ENCODE peak calls at places on chromosomes 4 and X, in seven cellular contexts. One of them, this sample, is unnamed.

GRCh38 chrX:23799469-23800065 is 16.6 kb downstream of the SAT1 start:
- DNase-seq in CD8-positive, alpha-beta memory T cell: no peak
- DNase-seq in mucosa of descending colon: no peak
- DNase-seq in mammary epithelial cell: no peak
- DNase-seq in aorta: no peak
- DNase-seq in uterus: no peak
- DNase-seq in tibial artery: no peak
- DNase-seq in this sample: no peak

GRCh38 chr4:71406459-71406963 is 67.7 kb downstream of the SLC4A4 start:
- DNase-seq in uterus: no peak
- DNase-seq in mucosa of descending colon: no peak
- DNase-seq in aorta: no peak
- DNase-seq in tibial artery: no peak
- DNase-seq in mammary epithelial cell: no peak
- DNase-seq in CD8-positive, alpha-beta memory T cell: no peak
- DNase-seq in this sample: no peak

GRCh38 chrX:49230500-49231232 is 2.5 kb downstream of the CACNA1F start:
- DNase-seq in mammary epithelial cell: no peak
- DNase-seq in aorta: peak; percentile 87
- DNase-seq in tibial artery: peak; percentile 68
- DNase-seq in uterus: peak; percentile 30
- DNase-seq in mucosa of descending colon: peak; percentile 91
- DNase-seq in CD8-positive, alpha-beta memory T cell: peak; percentile 72
- DNase-seq in this sample: peak; percentile 48

GRCh38 chrX:31547416-31547815 is 475.6 kb upstream of the FTHL17 start:
- DNase-seq in uterus: no peak
- DNase-seq in CD8-positive, alpha-beta memory T cell: no peak
- DNase-seq in aorta: no peak
- DNase-seq in tibial artery: no peak
- DNase-seq in mucosa of descending colon: no peak
- DNase-seq in mammary epithelial cell: no peak
- DNase-seq in this sample: no peak

GRCh38 chr4:1445716-1446445 is 39.6 kb upstream of the NKX1-1 start:
- DNase-seq in aorta: peak; percentile 65
- DNase-seq in mucosa of descending colon: no peak
- DNase-seq in mammary epithelial cell: no peak
- DNase-seq in uterus: no peak
- DNase-seq in CD8-positive, alpha-beta memory T cell: no peak
- DNase-seq in tibial artery: no peak
- DNase-seq in this sample: no peak

GRCh38 chr4:71338846-71339593 is at the start of gene SLC4A4:
- DNase-seq in CD8-positive, alpha-beta memory T cell: no peak
- DNase-seq in mucosa of descending colon: no peak
- DNase-seq in uterus: no peak
- DNase-seq in aorta: no peak
- DNase-seq in tibial artery: no peak
- DNase-seq in mammary epithelial cell: peak; percentile 37
- DNase-seq in this sample: no peak

GRCh38 chr4:156378053-156378665 is 424.5 kb upstream of the CTSO start:
- DNase-seq in CD8-positive, alpha-beta memory T cell: no peak
- DNase-seq in mucosa of descending colon: no peak
- DNase-seq in aorta: no peak
- DNase-seq in uterus: no peak
- DNase-seq in tibial artery: no peak
- DNase-seq in mammary epithelial cell: peak; percentile 53
- DNase-seq in this sample: no peak

GRCh38 chr4:2353222-2354107 is 65.0 kb downstream of the ZFYVE28 start:
- DNase-seq in mammary epithelial cell: no peak
- DNase-seq in uterus: no peak
- DNase-seq in mucosa of descending colon: peak; percentile 43
- DNase-seq in CD8-positive, alpha-beta memory T cell: peak; percentile 43
- DNase-seq in tibial artery: peak; percentile 55
- DNase-seq in aorta: peak; percentile 73
- DNase-seq in this sample: no peak

GRCh38 chr4:141473026-141473540 is 163.3 kb upstream of the IL15 start:
- DNase-seq in aorta: no peak
- DNase-seq in mucosa of descending colon: no peak
- DNase-seq in CD8-positive, alpha-beta memory T cell: no peak
- DNase-seq in uterus: no peak
- DNase-seq in mammary epithelial cell: no peak
- DNase-seq in tibial artery: no peak
- DNase-seq in this sample: no peak

GRCh38 chr4:2432991-2433530 is 14.3 kb downstream of the CFAP99 start:
- DNase-seq in tibial artery: peak; percentile 57
- DNase-seq in CD8-positive, alpha-beta memory T cell: no peak
- DNase-seq in uterus: no peak
- DNase-seq in mucosa of descending colon: no peak
- DNase-seq in mammary epithelial cell: no peak
- DNase-seq in aorta: peak; percentile 72
- DNase-seq in this sample: no peak

GRCh38 chr4:186472948-186473347 is 82.4 kb downstream of the MTNR1A start:
- DNase-seq in mammary epithelial cell: peak; percentile 7
- DNase-seq in uterus: no peak
- DNase-seq in aorta: no peak
- DNase-seq in tibial artery: no peak
- DNase-seq in CD8-positive, alpha-beta memory T cell: no peak
- DNase-seq in mucosa of descending colon: no peak
- DNase-seq in this sample: no peak

GRCh38 chr4:176309046-176309445 is 10.7 kb upstream of the SPCS3 start:
- DNase-seq in aorta: no peak
- DNase-seq in mucosa of descending colon: no peak
- DNase-seq in mammary epithelial cell: no peak
- DNase-seq in tibial artery: no peak
- DNase-seq in CD8-positive, alpha-beta memory T cell: no peak
- DNase-seq in uterus: no peak
- DNase-seq in this sample: no peak

GRCh38 chrX:103845165-103845653 is 13.2 kb upstream of the RAB9B start:
- DNase-seq in uterus: peak; percentile 72
- DNase-seq in aorta: peak; percentile 83
- DNase-seq in CD8-positive, alpha-beta memory T cell: peak; percentile 49
- DNase-seq in tibial artery: peak; percentile 74
- DNase-seq in mammary epithelial cell: peak; percentile 86
- DNase-seq in mucosa of descending colon: peak; percentile 23
- DNase-seq in this sample: peak; percentile 61

GRCh38 chr4:123672987-123673386 is 276.4 kb downstream of the SPRY1 start:
- DNase-seq in CD8-positive, alpha-beta memory T cell: no peak
- DNase-seq in uterus: no peak
- DNase-seq in mucosa of descending colon: no peak
- DNase-seq in mammary epithelial cell: peak; percentile 62
- DNase-seq in aorta: no peak
- DNase-seq in tibial artery: no peak
- DNase-seq in this sample: no peak

GRCh38 chr4:187663076-187663475 is 332.5 kb upstream of the ZFP42 start:
- DNase-seq in mammary epithelial cell: no peak
- DNase-seq in uterus: no peak
- DNase-seq in mucosa of descending colon: no peak
- DNase-seq in CD8-positive, alpha-beta memory T cell: no peak
- DNase-seq in tibial artery: no peak
- DNase-seq in aorta: no peak
- DNase-seq in this sample: no peak

GRCh38 chr4:183727482-183727881 is 68.4 kb downstream of the TRAPPC11 start:
- DNase-seq in mammary epithelial cell: no peak
- DNase-seq in CD8-positive, alpha-beta memory T cell: no peak
- DNase-seq in mucosa of descending colon: no peak
- DNase-seq in uterus: no peak
- DNase-seq in aorta: no peak
- DNase-seq in tibial artery: no peak
- DNase-seq in this sample: no peak

GRCh38 chrX:102976793-102977495 is 39.9 kb downstream of the RAB40AL start:
- DNase-seq in mammary epithelial cell: peak; percentile 87
- DNase-seq in tibial artery: no peak
- DNase-seq in CD8-positive, alpha-beta memory T cell: no peak
- DNase-seq in uterus: no peak
- DNase-seq in mucosa of descending colon: no peak
- DNase-seq in aorta: no peak
- DNase-seq in this sample: no peak

GRCh38 chrX:136194546-136194945 is 47.2 kb downstream of the FHL1 start:
- DNase-seq in tibial artery: no peak
- DNase-seq in mammary epithelial cell: no peak
- DNase-seq in uterus: no peak
- DNase-seq in aorta: no peak
- DNase-seq in mucosa of descending colon: no peak
- DNase-seq in CD8-positive, alpha-beta memory T cell: no peak
- DNase-seq in this sample: no peak

GRCh38 chr4:76547167-76547760 is 112.2 kb downstream of the SHROOM3 start:
- DNase-seq in mucosa of descending colon: no peak
- DNase-seq in uterus: no peak
- DNase-seq in CD8-positive, alpha-beta memory T cell: no peak
- DNase-seq in tibial artery: no peak
- DNase-seq in mammary epithelial cell: no peak
- DNase-seq in aorta: no peak
- DNase-seq in this sample: no peak

GRCh38 chr4:89410687-89411086 is 103.1 kb upstream of the GPRIN3 start:
- DNase-seq in CD8-positive, alpha-beta memory T cell: no peak
- DNase-seq in mucosa of descending colon: no peak
- DNase-seq in mammary epithelial cell: peak; percentile 21
- DNase-seq in uterus: no peak
- DNase-seq in tibial artery: no peak
- DNase-seq in aorta: no peak
- DNase-seq in this sample: no peak
- H3K4me3 ChIP-seq in CD8-positive, alpha-beta memory T cell: no peak overlapping the region
- H3K4me3 ChIP-seq in mucosa of descending colon: no peak overlapping the region
- H3K4me3 ChIP-seq in mammary epithelial cell: no peak overlapping the region
- H3K4me3 ChIP-seq in uterus: no peak overlapping the region
- H3K4me3 ChIP-seq in tibial artery: no peak overlapping the region
- H3K4me3 ChIP-seq in aorta: no peak overlapping the region
- H3K4me3 ChIP-seq in this sample: no peak overlapping the region

DNA sequence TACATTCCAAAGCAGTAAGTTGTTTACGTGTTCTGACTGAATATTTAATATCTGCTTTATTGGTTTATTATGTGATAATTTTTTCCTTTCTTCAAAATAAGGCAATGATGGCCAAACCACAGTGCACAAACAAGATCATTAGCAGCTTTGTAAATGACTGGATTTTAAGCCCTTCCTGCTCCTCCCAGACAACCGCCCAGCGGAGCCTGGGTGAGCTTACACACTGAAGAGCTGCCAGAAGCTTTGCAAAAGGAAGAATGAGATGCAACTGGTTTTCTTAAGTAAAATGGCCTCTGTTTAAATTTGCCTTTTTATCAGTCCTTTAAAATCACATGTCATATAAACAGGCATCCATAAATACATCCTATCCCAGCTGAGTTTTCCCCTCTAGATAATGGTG is 52.2 kb downstream of the SPARCL1 start:
- DNase-seq in tibial artery: no peak
- DNase-seq in aorta: no peak
- DNase-seq in mucosa of descending colon: no peak
- DNase-seq in CD8-positive, alpha-beta memory T cell: no peak
- DNase-seq in uterus: no peak
- DNase-seq in mammary epithelial cell: no peak
- DNase-seq in this sample: no peak
- H3K4me1 ChIP-seq in tibial artery: no peaks in the 10 kb centered on the region
- H3K4me1 ChIP-seq in aorta: no peaks in the 10 kb centered on the region
- H3K4me1 ChIP-seq in mucosa of descending colon: no peaks in the 10 kb centered on the region
- H3K4me1 ChIP-seq in CD8-positive, alpha-beta memory T cell: no peaks in the 10 kb centered on the region
- H3K4me1 ChIP-seq in uterus: no peaks in the 10 kb centered on the region
- H3K4me1 ChIP-seq in mammary epithelial cell: no peaks in the 10 kb centered on the region
- H3K4me1 ChIP-seq in this sample: no peaks in the 10 kb centered on the region

GRCh38 chr4:3526456-3526855 is 5.8 kb downstream of the LRPAP1 start:
- DNase-seq in mucosa of descending colon: peak; percentile 43
- DNase-seq in aorta: peak; percentile 75
- DNase-seq in uterus: no peak
- DNase-seq in CD8-positive, alpha-beta memory T cell: peak; percentile 26
- DNase-seq in mammary epithelial cell: no peak
- DNase-seq in tibial artery: peak; percentile 48
- DNase-seq in this sample: no peak
- H3K36me3 ChIP-seq in mucosa of descending colon: no peaks in the 10 kb centered on the region
- H3K36me3 ChIP-seq in aorta: no peaks in the 10 kb centered on the region
- H3K36me3 ChIP-seq in uterus: no peaks in the 10 kb centered on the region
- H3K36me3 ChIP-seq in CD8-positive, alpha-beta memory T cell: peaks cover 8% of the 10 kb centered on the region
- H3K36me3 ChIP-seq in mammary epithelial cell: peaks cover 8% of the 10 kb centered on the region
- H3K36me3 ChIP-seq in tibial artery: peaks cover 28% of the 10 kb centered on the region
- H3K36me3 ChIP-seq in this sample: peaks cover 29% of the 10 kb centered on the region

GRCh38 chrX:153471663-153472280 is 1.4 kb upstream of the HAUS7 start:
- DNase-seq in tibial artery: no peak
- DNase-seq in CD8-positive, alpha-beta memory T cell: no peak
- DNase-seq in uterus: no peak
- DNase-seq in mucosa of descending colon: no peak
- DNase-seq in aorta: no peak
- DNase-seq in mammary epithelial cell: no peak
- DNase-seq in this sample: no peak

GRCh38 chrX:153468008-153468580 is 2.3 kb downstream of the HAUS7 start:
- DNase-seq in tibial artery: no peak
- DNase-seq in aorta: no peak
- DNase-seq in mucosa of descending colon: no peak
- DNase-seq in CD8-positive, alpha-beta memory T cell: no peak
- DNase-seq in mammary epithelial cell: no peak
- DNase-seq in uterus: no peak
- DNase-seq in this sample: no peak

GRCh38 chrX:153469811-153470410 is 465 bp downstream of the HAUS7 start:
- DNase-seq in uterus: no peak
- DNase-seq in aorta: no peak
- DNase-seq in CD8-positive, alpha-beta memory T cell: peak; percentile 51
- DNase-seq in mucosa of descending colon: no peak
- DNase-seq in mammary epithelial cell: peak; percentile 8
- DNase-seq in tibial artery: no peak
- DNase-seq in this sample: no peak

GRCh38 chrX:153473126-153473525 is 2.8 kb upstream of the HAUS7 start:
- DNase-seq in mucosa of descending colon: no peak
- DNase-seq in uterus: no peak
- DNase-seq in mammary epithelial cell: no peak
- DNase-seq in tibial artery: no peak
- DNase-seq in aorta: no peak
- DNase-seq in CD8-positive, alpha-beta memory T cell: no peak
- DNase-seq in this sample: no peak

DNA sequence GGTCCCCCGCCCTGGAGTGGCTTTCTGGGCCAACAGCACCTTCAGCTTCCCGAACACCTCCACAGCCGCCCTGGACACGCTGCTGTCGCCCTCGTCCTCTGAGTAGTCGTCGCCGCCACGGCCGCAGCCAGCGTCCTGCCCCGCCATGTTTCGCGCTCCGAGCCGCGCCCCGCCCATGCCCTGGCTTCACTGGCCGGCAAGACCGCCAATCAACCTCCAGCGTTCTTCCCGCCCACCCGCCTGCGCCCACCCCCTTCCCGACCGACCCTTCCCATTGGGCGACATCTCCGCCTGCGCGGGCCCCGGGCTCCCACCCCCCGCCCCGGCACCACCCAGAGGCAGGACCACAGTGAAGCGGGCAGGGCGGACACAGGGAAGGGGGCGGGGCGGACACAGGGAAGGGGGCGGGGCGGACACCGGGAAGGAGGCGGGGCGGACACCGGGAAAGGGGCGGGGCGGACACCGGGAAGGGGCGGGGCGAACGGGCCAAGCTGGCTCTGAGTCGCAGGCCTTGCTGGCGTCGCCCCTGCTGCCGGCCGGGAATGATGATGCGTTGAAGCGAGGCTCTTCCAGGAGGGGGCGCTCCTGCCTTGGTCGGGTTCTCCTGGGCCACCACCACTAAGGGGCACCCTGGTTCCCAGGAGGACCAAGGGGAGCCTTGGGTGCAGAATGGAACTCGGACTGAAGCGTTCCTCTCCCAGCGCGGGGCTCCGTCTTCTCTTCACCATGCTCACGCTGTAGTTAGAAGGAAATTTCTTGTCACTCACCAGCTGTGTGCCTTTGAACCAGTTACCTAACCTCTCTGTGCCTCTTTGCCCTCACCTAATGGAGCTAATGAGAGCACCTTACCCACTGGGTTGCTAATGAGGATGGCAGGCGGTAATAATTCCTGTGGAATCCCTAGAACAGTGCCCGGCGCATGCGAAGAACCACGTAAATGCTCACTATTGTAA is at the start of gene HAUS7:
- DNase-seq in mucosa of descending colon: peak; percentile 91
- DNase-seq in aorta: peak; percentile 96
- DNase-seq in tibial artery: peak; percentile 93
- DNase-seq in uterus: peak; percentile 87
- DNase-seq in CD8-positive, alpha-beta memory T cell: peak; percentile 91
- DNase-seq in mammary epithelial cell: peak; percentile 82
- DNase-seq in this sample: peak; percentile 87
- H3K4me3 ChIP-seq in mucosa of descending colon: peak within 1 kb of the TSS; percentile 32
- H3K4me3 ChIP-seq in aorta: peak within 1 kb of the TSS; percentile 60
- H3K4me3 ChIP-seq in tibial artery: peak within 1 kb of the TSS; percentile 69
- H3K4me3 ChIP-seq in uterus: peak within 1 kb of the TSS; percentile 55
- H3K4me3 ChIP-seq in CD8-positive, alpha-beta memory T cell: peak within 1 kb of the TSS; percentile 80
- H3K4me3 ChIP-seq in mammary epithelial cell: peak within 1 kb of the TSS; percentile 54
- H3K4me3 ChIP-seq in this sample: peak within 1 kb of the TSS; percentile 83

This sample was measured in CD8-positive, alpha-beta T cell.